ENCODE peak calls at places on chromosomes 11 and 22, in eight cellular contexts. O is uterus, U is tibial artery, N is upper lobe of right lung, A is AG09309, L is cardiac muscle cell, K is astrocyte of the cerebellum, B is adrenal gland. G is an unnamed sample.

GRCh38 chr11:88596786-88597185 is 259.2 kb upstream of the CTSC start:
- DNase-seq in O (no peak), U (no peak), N (no peak), A (no peak), L (no peak), K (no peak), B (no peak), G (peak)

GRCh38 chr11:58024601-58025091 is 965 bp downstream of the OR9Q1 start:
- DNase-seq in O (peak), U (peak), N (peak), A (no peak), L (peak), K (no peak), B (peak), G (peak)

GRCh38 chr11:16911658-16912057 is 102.6 kb downstream of the PLEKHA7 start:
- DNase-seq in O (no peak), U (no peak), N (no peak), A (no peak), L (no peak), K (no peak), B (no peak), G (no peak)

GRCh38 chr22:24112188-24112587 is 69.1 kb upstream of the SUSD2 start:
- DNase-seq in O (no peak), U (no peak), N (no peak), A (no peak), L (peak), K (no peak), B (no peak), G (no peak)

GRCh38 chr11:45333506-45333971 is 47.4 kb upstream of the SYT13 start:
- DNase-seq in O (peak), U (peak), N (no peak), A (peak), L (peak), K (no peak), B (peak), G (no peak)

GRCh38 chr11:24687748-24688147 is 190.9 kb downstream of the LUZP2 start:
- DNase-seq in O (no peak), U (no peak), N (no peak), A (no peak), L (no peak), K (no peak), B (no peak), G (no peak)

GRCh38 chr11:119120639-119121007 is 757 bp upstream of the HINFP start:
- DNase-seq in O (peak), U (no peak), N (no peak), A (no peak), L (peak), K (peak), B (no peak), G (no peak)

GRCh38 chr11:74070713-74071506 is 62.0 kb upstream of the UCP3 start:
- DNase-seq in O (no peak), U (no peak), N (no peak), A (no peak), L (no peak), K (no peak), B (peak), G (no peak)

GRCh38 chr11:31958086-31958735 is 132.7 kb upstream of the RCN1 start:
- DNase-seq in O (no peak), U (no peak), N (peak), A (no peak), L (peak), K (no peak), B (peak), G (no peak)

GRCh38 chr22:45127866-45128265 is 35.9 kb upstream of the NUP50 start:
- DNase-seq in O (no peak), U (no peak), N (no peak), A (no peak), L (no peak), K (no peak), B (no peak), G (no peak)

GRCh38 chr11:117199061-117199915 is at the start of gene TAGLN:
- DNase-seq in O (peak), U (peak), N (peak), A (peak), L (peak), K (peak), B (peak), G (peak)

GRCh38 chr11:120400564-120401364 is 64.6 kb downstream of the ARHGEF12 start:
- DNase-seq in O (peak), U (peak), N (no peak), A (peak), L (peak), K (peak), B (peak), G (peak)

GRCh38 chr22:31044262-31044861 is 36.8 kb upstream of the SMTN start:
- DNase-seq in O (peak), U (peak), N (no peak), A (no peak), L (peak), K (no peak), B (peak), G (no peak)

GRCh38 chr11:68584097-68584496 is 100.2 kb upstream of the GAL start:
- DNase-seq in O (no peak), U (no peak), N (no peak), A (no peak), L (peak), K (no peak), B (peak), G (no peak)

GRCh38 chr11:84541711-84542340 is 1085.3 kb downstream of the DLG2 start:
- DNase-seq in O (no peak), U (no peak), N (no peak), A (no peak), L (peak), K (peak), B (peak), G (no peak)

GRCh38 chr11:112211556-112211955 is 14.7 kb upstream of the PTS start:
- DNase-seq in O (no peak), U (no peak), N (no peak), A (no peak), L (no peak), K (no peak), B (no peak), G (no peak)
- H3K4me3 ChIP-seq in O (no peak), U (no peak), N (no peak), A (no peak), L (no peak), K (no peak), B (no peak), G (no peak)

DNA sequence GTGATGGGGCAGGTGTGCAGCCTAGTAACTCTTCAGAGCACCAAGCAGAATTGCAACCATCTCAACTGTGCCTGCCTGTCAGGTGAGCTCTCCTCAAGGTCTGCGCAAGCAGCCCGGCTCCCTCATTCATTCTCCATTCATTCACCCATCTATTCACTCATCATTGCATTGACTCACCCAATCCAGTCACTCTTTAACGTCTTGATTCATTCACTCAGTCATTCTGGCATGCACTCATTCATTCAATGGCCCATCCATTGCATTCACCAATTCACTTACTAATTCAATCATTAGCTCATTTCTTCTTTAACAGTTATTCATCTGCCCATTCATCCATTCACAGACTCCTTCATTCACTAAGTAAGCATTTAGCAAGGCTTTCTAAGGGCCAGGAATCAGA is 111.8 kb downstream of the PDE2A start:
- DNase-seq in O (no peak), U (no peak), N (no peak), A (no peak), L (no peak), K (no peak), B (no peak), G (no peak)
- TF ChIP-seq CTCF in O (no peak), U (no peak), N (no peak), A (no peak), L (no peak), K (no peak), B (no peak), G (no peak)

GRCh38 chr11:1060410-1060809 is 14.3 kb upstream of the MUC2 start:
- DNase-seq in O (peak), U (no peak), N (peak), A (no peak), L (no peak), K (no peak), B (no peak), G (no peak)
- H3K4me3 ChIP-seq in O (no peak), U (no peak), N (no peak), A (no peak), L (no peak), K (no peak), B (no peak), G (no peak)

GRCh38 chr22:39494471-39495120 is 7.5 kb upstream of the MIEF1 start:
- DNase-seq in O (no peak), U (no peak), N (peak), A (no peak), L (no peak), K (no peak), B (no peak), G (no peak)

GRCh38 chr22:39493759-39494158 is 8.3 kb upstream of the MIEF1 start:
- DNase-seq in O (no peak), U (no peak), N (no peak), A (peak), L (peak), K (peak), B (no peak), G (no peak)

GRCh38 chr22:39498368-39498767 is 3.7 kb upstream of the MIEF1 start:
- DNase-seq in O (peak), U (no peak), N (no peak), A (no peak), L (peak), K (no peak), B (no peak), G (no peak)

GRCh38 chr22:39498802-39499201 is 3.3 kb upstream of the MIEF1 start:
- DNase-seq in O (no peak), U (no peak), N (no peak), A (no peak), L (no peak), K (no peak), B (no peak), G (no peak)

GRCh38 chr22:39496131-39496838 is 5.8 kb upstream of the MIEF1 start:
- DNase-seq in O (peak), U (peak), N (peak), A (no peak), L (peak), K (no peak), B (peak), G (no peak)
- TF ChIP-seq CTCF in O (peak), U (peak), N (peak), A (peak), L (peak), K (peak), B (peak), G (peak)

GRCh38 chr11:130160460-130161090 is 993 bp downstream of the ST14 start:
- DNase-seq in O (no peak), U (no peak), N (no peak), A (no peak), L (no peak), K (no peak), B (no peak), G (no peak)
- H3K4me3 ChIP-seq in O (no peak), U (peak), N (peak), A (no peak), L (no peak), K (no peak), B (no peak), G (no peak)